ENCODE peak calls at places on chromosomes 13 and 19, in nine cellular contexts. H is NCI-H2081; Y is neural crest cell; E is tibial artery; P is GM04504; W is A549; O is activated CD4-positive, alpha-beta T cell treated with anti-CD3 and anti-CD28 coated beads, Interleukin-2, amount 50 U/mL, for 24 hours; L is GM23248; I is COR-L47. B is an unnamed sample.

GRCh38 chr13:66691149-66691548 is 539.0 kb downstream of the PCDH9 start:
- DNase-seq in H (no peak), Y (no peak), E (no peak), P (no peak), W (no peak), O (no peak), L (no peak), I (no peak), B (no peak)

GRCh38 chr13:113774177-113775107 is 15.4 kb downstream of the TMEM255B start:
- DNase-seq in H (no peak), Y (no peak), E (no peak), P (peak), W (peak), O (no peak), L (peak), I (no peak), B (no peak)

GRCh38 chr13:71759506-71760225 is 107.3 kb downstream of the DACH1 start:
- DNase-seq in H (peak), Y (peak), E (no peak), P (no peak), W (no peak), O (no peak), L (no peak), I (no peak), B (no peak)

GRCh38 chr19:40234429-40235237 is 8.1 kb upstream of the CCNP start:
- DNase-seq in H (no peak), Y (no peak), E (no peak), P (no peak), W (no peak), O (no peak), L (no peak), I (no peak), B (no peak)

GRCh38 chr13:67299731-67300130 is 69.6 kb upstream of the PCDH9 start:
- DNase-seq in H (no peak), Y (no peak), E (no peak), P (no peak), W (no peak), O (no peak), L (peak), I (no peak), B (no peak)

GRCh38 chr19:2032296-2032941 is 16.9 kb upstream of the BTBD2 start:
- DNase-seq in H (peak), Y (no peak), E (peak), P (peak), W (peak), O (no peak), L (peak), I (peak), B (peak)

GRCh38 chr13:36913463-36913862 is 6.6 kb downstream of the SMAD9 start:
- DNase-seq in H (peak), Y (no peak), E (no peak), P (no peak), W (no peak), O (no peak), L (no peak), I (peak), B (no peak)

GRCh38 chr13:113564331-113565023 is 20.1 kb upstream of the TFDP1 start:
- DNase-seq in H (no peak), Y (no peak), E (no peak), P (no peak), W (no peak), O (no peak), L (no peak), I (no peak), B (peak)

GRCh38 chr13:98938801-98939200 is 39.1 kb downstream of the DOCK9 start:
- DNase-seq in H (no peak), Y (no peak), E (no peak), P (no peak), W (no peak), O (no peak), L (no peak), I (no peak), B (no peak)

GRCh38 chr19:40862785-40863184 is 12.5 kb upstream of the CYP2A6 start:
- DNase-seq in H (no peak), Y (no peak), E (no peak), P (peak), W (no peak), O (no peak), L (peak), I (no peak), B (no peak)

GRCh38 chr13:20512042-20512683 is 13.5 kb downstream of the CRYL1 start:
- DNase-seq in H (no peak), Y (peak), E (peak), P (no peak), W (no peak), O (no peak), L (no peak), I (no peak), B (no peak)

B was measured in esophagus muscularis mucosa.